ENCODE peak calls at places on chromosomes 12 and 14, in nine cellular contexts. One of them, this sample, is unnamed.

GRCh38 chr14:67819563-67820411 is at the start of gene RAD51B:
- DNase-seq in stomach: peak
- DNase-seq in K562: peak
- DNase-seq in CD8-positive, alpha-beta T cell: peak
- DNase-seq in cardiac muscle cell: peak
- DNase-seq in thyroid gland: peak
- DNase-seq in PC-9: peak
- DNase-seq in GM23338: peak
- DNase-seq in dorsolateral prefrontal cortex: peak
- DNase-seq in this sample: peak

GRCh38 chr14:89236846-89237245 is 180.2 kb downstream of the FOXN3 start:
- DNase-seq in stomach: no peak
- DNase-seq in K562: no peak
- DNase-seq in CD8-positive, alpha-beta T cell: no peak
- DNase-seq in cardiac muscle cell: no peak
- DNase-seq in thyroid gland: no peak
- DNase-seq in PC-9: no peak
- DNase-seq in GM23338: no peak
- DNase-seq in dorsolateral prefrontal cortex: no peak
- DNase-seq in this sample: no peak

GRCh38 chr12:108446766-108447165 is 68.3 kb upstream of the FICD start:
- DNase-seq in stomach: no peak
- DNase-seq in K562: no peak
- DNase-seq in CD8-positive, alpha-beta T cell: no peak
- DNase-seq in cardiac muscle cell: peak
- DNase-seq in thyroid gland: no peak
- DNase-seq in PC-9: no peak
- DNase-seq in GM23338: no peak
- DNase-seq in dorsolateral prefrontal cortex: peak
- DNase-seq in this sample: peak

GRCh38 chr14:32233292-32233691 is 30.2 kb upstream of the RNU6-8 start:
- DNase-seq in stomach: no peak
- DNase-seq in K562: no peak
- DNase-seq in CD8-positive, alpha-beta T cell: no peak
- DNase-seq in cardiac muscle cell: peak
- DNase-seq in thyroid gland: no peak
- DNase-seq in PC-9: no peak
- DNase-seq in GM23338: no peak
- DNase-seq in dorsolateral prefrontal cortex: no peak
- DNase-seq in this sample: no peak

GRCh38 chr12:19440019-19440858 is 947 bp downstream of the AEBP2 start:
- DNase-seq in stomach: peak
- DNase-seq in K562: peak
- DNase-seq in CD8-positive, alpha-beta T cell: peak
- DNase-seq in cardiac muscle cell: peak
- DNase-seq in thyroid gland: peak
- DNase-seq in PC-9: peak
- DNase-seq in GM23338: peak
- DNase-seq in dorsolateral prefrontal cortex: peak
- DNase-seq in this sample: peak

GRCh38 chr12:53532524-53533445 is 25.5 kb upstream of the NPFF start:
- DNase-seq in stomach: no peak
- DNase-seq in K562: no peak
- DNase-seq in CD8-positive, alpha-beta T cell: no peak
- DNase-seq in cardiac muscle cell: no peak
- DNase-seq in thyroid gland: no peak
- DNase-seq in PC-9: no peak
- DNase-seq in GM23338: no peak
- DNase-seq in dorsolateral prefrontal cortex: no peak
- DNase-seq in this sample: no peak

GRCh38 chr14:85578925-85579324 is 49.0 kb downstream of the FLRT2 start:
- DNase-seq in stomach: no peak
- DNase-seq in K562: no peak
- DNase-seq in CD8-positive, alpha-beta T cell: no peak
- DNase-seq in cardiac muscle cell: no peak
- DNase-seq in thyroid gland: no peak
- DNase-seq in PC-9: no peak
- DNase-seq in GM23338: no peak
- DNase-seq in dorsolateral prefrontal cortex: no peak
- DNase-seq in this sample: no peak

GRCh38 chr14:61812347-61813100 is 50.3 kb downstream of the SNAPC1 start:
- DNase-seq in stomach: no peak
- DNase-seq in K562: no peak
- DNase-seq in CD8-positive, alpha-beta T cell: no peak
- DNase-seq in cardiac muscle cell: peak
- DNase-seq in thyroid gland: peak
- DNase-seq in PC-9: no peak
- DNase-seq in GM23338: peak
- DNase-seq in dorsolateral prefrontal cortex: no peak
- DNase-seq in this sample: no peak

GRCh38 chr14:59678352-59678751 is 101.7 kb upstream of the CCDC175 start:
- DNase-seq in stomach: no peak
- DNase-seq in K562: no peak
- DNase-seq in CD8-positive, alpha-beta T cell: no peak
- DNase-seq in cardiac muscle cell: no peak
- DNase-seq in thyroid gland: no peak
- DNase-seq in PC-9: no peak
- DNase-seq in GM23338: no peak
- DNase-seq in dorsolateral prefrontal cortex: no peak
- DNase-seq in this sample: no peak

GRCh38 chr14:22980672-22981089 is 1.7 kb downstream of the AJUBA start:
- DNase-seq in stomach: peak
- DNase-seq in K562: no peak
- DNase-seq in CD8-positive, alpha-beta T cell: no peak
- DNase-seq in cardiac muscle cell: peak
- DNase-seq in thyroid gland: peak
- DNase-seq in PC-9: peak
- DNase-seq in GM23338: peak
- DNase-seq in dorsolateral prefrontal cortex: no peak
- DNase-seq in this sample: peak

GRCh38 chr12:59403259-59403932 is 192.4 kb upstream of the SLC16A7 start:
- DNase-seq in stomach: peak
- DNase-seq in K562: peak
- DNase-seq in CD8-positive, alpha-beta T cell: no peak
- DNase-seq in cardiac muscle cell: peak
- DNase-seq in thyroid gland: peak
- DNase-seq in PC-9: peak
- DNase-seq in GM23338: peak
- DNase-seq in dorsolateral prefrontal cortex: peak
- DNase-seq in this sample: peak

GRCh38 chr12:115354007-115354452 is 670.1 kb upstream of the TBX3 start:
- DNase-seq in stomach: peak
- DNase-seq in K562: no peak
- DNase-seq in CD8-positive, alpha-beta T cell: no peak
- DNase-seq in cardiac muscle cell: peak
- DNase-seq in thyroid gland: peak
- DNase-seq in PC-9: no peak
- DNase-seq in GM23338: no peak
- DNase-seq in dorsolateral prefrontal cortex: peak
- DNase-seq in this sample: peak

GRCh38 chr12:31845613-31846321 is 113.4 kb upstream of the RESF1 start:
- DNase-seq in stomach: no peak
- DNase-seq in K562: no peak
- DNase-seq in CD8-positive, alpha-beta T cell: no peak
- DNase-seq in cardiac muscle cell: peak
- DNase-seq in thyroid gland: no peak
- DNase-seq in PC-9: no peak
- DNase-seq in GM23338: no peak
- DNase-seq in dorsolateral prefrontal cortex: no peak
- DNase-seq in this sample: no peak

GRCh38 chr14:75535164-75535898 is 13.1 kb downstream of the BATF start:
- DNase-seq in stomach: no peak
- DNase-seq in K562: no peak
- DNase-seq in CD8-positive, alpha-beta T cell: no peak
- DNase-seq in cardiac muscle cell: no peak
- DNase-seq in thyroid gland: no peak
- DNase-seq in PC-9: no peak
- DNase-seq in GM23338: no peak
- DNase-seq in dorsolateral prefrontal cortex: no peak
- DNase-seq in this sample: no peak
- H3K27ac ChIP-seq in stomach: peak
- H3K27ac ChIP-seq in K562: no peak
- H3K27ac ChIP-seq in CD8-positive, alpha-beta T cell: no peak
- H3K27ac ChIP-seq in cardiac muscle cell: no peak
- H3K27ac ChIP-seq in thyroid gland: peak
- H3K27ac ChIP-seq in PC-9: peak
- H3K27ac ChIP-seq in GM23338: no peak
- H3K27ac ChIP-seq in dorsolateral prefrontal cortex: no peak
- H3K27ac ChIP-seq in this sample: no peak

GRCh38 chr12:131050463-131051154 is 96.9 kb downstream of the ADGRD1 start:
- DNase-seq in stomach: no peak
- DNase-seq in K562: no peak
- DNase-seq in CD8-positive, alpha-beta T cell: no peak
- DNase-seq in cardiac muscle cell: no peak
- DNase-seq in thyroid gland: no peak
- DNase-seq in PC-9: no peak
- DNase-seq in GM23338: no peak
- DNase-seq in dorsolateral prefrontal cortex: no peak
- DNase-seq in this sample: no peak

GRCh38 chr12:131052891-131053290 is 99.2 kb downstream of the ADGRD1 start:
- DNase-seq in stomach: no peak
- DNase-seq in K562: no peak
- DNase-seq in CD8-positive, alpha-beta T cell: no peak
- DNase-seq in cardiac muscle cell: no peak
- DNase-seq in thyroid gland: no peak
- DNase-seq in PC-9: no peak
- DNase-seq in GM23338: no peak
- DNase-seq in dorsolateral prefrontal cortex: no peak
- DNase-seq in this sample: no peak

GRCh38 chr12:131051155-131051473 is 97.4 kb downstream of the ADGRD1 start:
- DNase-seq in stomach: no peak
- DNase-seq in K562: no peak
- DNase-seq in CD8-positive, alpha-beta T cell: no peak
- DNase-seq in cardiac muscle cell: no peak
- DNase-seq in thyroid gland: no peak
- DNase-seq in PC-9: no peak
- DNase-seq in GM23338: no peak
- DNase-seq in dorsolateral prefrontal cortex: no peak
- DNase-seq in this sample: no peak

GRCh38 chr12:131053567-131053966 is 99.9 kb downstream of the ADGRD1 start:
- DNase-seq in stomach: no peak
- DNase-seq in K562: no peak
- DNase-seq in CD8-positive, alpha-beta T cell: no peak
- DNase-seq in cardiac muscle cell: no peak
- DNase-seq in thyroid gland: no peak
- DNase-seq in PC-9: no peak
- DNase-seq in GM23338: no peak
- DNase-seq in dorsolateral prefrontal cortex: no peak
- DNase-seq in this sample: no peak

GRCh38 chr12:131052063-131052781 is 98.5 kb downstream of the ADGRD1 start:
- DNase-seq in stomach: no peak
- DNase-seq in K562: no peak
- DNase-seq in CD8-positive, alpha-beta T cell: no peak
- DNase-seq in cardiac muscle cell: no peak
- DNase-seq in thyroid gland: no peak
- DNase-seq in PC-9: no peak
- DNase-seq in GM23338: no peak
- DNase-seq in dorsolateral prefrontal cortex: peak
- DNase-seq in this sample: no peak
- H3K27ac ChIP-seq in stomach: no peak
- H3K27ac ChIP-seq in K562: no peak
- H3K27ac ChIP-seq in CD8-positive, alpha-beta T cell: no peak
- H3K27ac ChIP-seq in cardiac muscle cell: no peak
- H3K27ac ChIP-seq in thyroid gland: no peak
- H3K27ac ChIP-seq in PC-9: no peak
- H3K27ac ChIP-seq in GM23338: no peak
- H3K27ac ChIP-seq in dorsolateral prefrontal cortex: no peak
- H3K27ac ChIP-seq in this sample: no peak

GRCh38 chr12:88934163-88934747 is 354.0 kb upstream of the KITLG start:
- DNase-seq in stomach: no peak
- DNase-seq in K562: no peak
- DNase-seq in CD8-positive, alpha-beta T cell: no peak
- DNase-seq in cardiac muscle cell: no peak
- DNase-seq in thyroid gland: no peak
- DNase-seq in PC-9: no peak
- DNase-seq in GM23338: no peak
- DNase-seq in dorsolateral prefrontal cortex: no peak
- DNase-seq in this sample: peak

GRCh38 chr12:88931598-88931997 is 351.3 kb upstream of the KITLG start:
- DNase-seq in stomach: no peak
- DNase-seq in K562: no peak
- DNase-seq in CD8-positive, alpha-beta T cell: no peak
- DNase-seq in cardiac muscle cell: no peak
- DNase-seq in thyroid gland: no peak
- DNase-seq in PC-9: no peak
- DNase-seq in GM23338: no peak
- DNase-seq in dorsolateral prefrontal cortex: no peak
- DNase-seq in this sample: no peak

GRCh38 chr12:88935856-88936255 is 355.6 kb upstream of the KITLG start:
- DNase-seq in stomach: no peak
- DNase-seq in K562: no peak
- DNase-seq in CD8-positive, alpha-beta T cell: no peak
- DNase-seq in cardiac muscle cell: no peak
- DNase-seq in thyroid gland: no peak
- DNase-seq in PC-9: no peak
- DNase-seq in GM23338: no peak
- DNase-seq in dorsolateral prefrontal cortex: no peak
- DNase-seq in this sample: no peak

GRCh38 chr12:88932457-88932856 is 352.2 kb upstream of the KITLG start:
- DNase-seq in stomach: no peak
- DNase-seq in K562: no peak
- DNase-seq in CD8-positive, alpha-beta T cell: no peak
- DNase-seq in cardiac muscle cell: no peak
- DNase-seq in thyroid gland: no peak
- DNase-seq in PC-9: no peak
- DNase-seq in GM23338: no peak
- DNase-seq in dorsolateral prefrontal cortex: no peak
- DNase-seq in this sample: no peak
- H3K27ac ChIP-seq in stomach: no peak
- H3K27ac ChIP-seq in K562: no peak
- H3K27ac ChIP-seq in CD8-positive, alpha-beta T cell: no peak
- H3K27ac ChIP-seq in cardiac muscle cell: no peak
- H3K27ac ChIP-seq in thyroid gland: no peak
- H3K27ac ChIP-seq in PC-9: no peak
- H3K27ac ChIP-seq in GM23338: no peak
- H3K27ac ChIP-seq in dorsolateral prefrontal cortex: no peak
- H3K27ac ChIP-seq in this sample: no peak

DNA sequence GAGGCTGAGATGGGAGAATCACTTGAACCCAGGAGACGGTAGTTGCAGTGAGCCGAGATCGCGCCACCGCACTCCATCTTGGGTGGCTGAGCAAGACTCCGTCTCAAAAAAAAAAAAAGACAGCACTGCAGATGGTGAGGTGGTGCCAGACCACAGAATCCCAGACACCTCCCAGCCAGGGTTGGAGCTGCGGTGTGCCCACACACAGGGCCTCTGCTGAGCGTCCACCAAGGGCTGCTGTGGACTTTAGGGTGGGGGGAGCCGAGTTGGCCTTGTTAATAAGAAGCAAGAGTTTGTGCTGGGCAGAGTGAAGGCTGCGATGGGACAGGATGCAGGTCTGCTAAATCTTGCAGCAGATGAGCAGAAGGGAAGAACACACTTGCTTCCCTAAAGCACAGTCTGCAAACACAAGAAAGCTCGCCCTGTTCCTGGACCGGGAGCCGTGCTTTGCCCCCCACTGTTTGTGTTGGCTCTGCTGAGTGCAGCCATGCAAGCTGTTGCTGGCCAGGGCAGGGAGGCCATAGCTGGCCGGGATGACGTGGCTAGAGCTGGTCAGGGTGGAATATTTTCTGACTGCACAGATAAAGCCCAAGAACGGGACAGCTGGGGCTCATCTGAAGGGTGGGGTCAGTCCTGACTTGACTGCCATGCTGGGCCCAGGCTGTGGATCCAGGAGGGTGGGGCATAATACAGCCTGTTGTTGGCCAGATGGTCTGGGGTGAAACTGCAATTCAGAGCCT is 14.4 kb downstream of the KMT5A start:
- DNase-seq in stomach: peak
- DNase-seq in K562: no peak
- DNase-seq in CD8-positive, alpha-beta T cell: no peak
- DNase-seq in cardiac muscle cell: peak
- DNase-seq in thyroid gland: peak
- DNase-seq in PC-9: no peak
- DNase-seq in GM23338: no peak
- DNase-seq in dorsolateral prefrontal cortex: peak
- DNase-seq in this sample: no peak
- H3K27ac ChIP-seq in stomach: peak
- H3K27ac ChIP-seq in K562: no peak
- H3K27ac ChIP-seq in CD8-positive, alpha-beta T cell: no peak
- H3K27ac ChIP-seq in cardiac muscle cell: no peak
- H3K27ac ChIP-seq in thyroid gland: peak
- H3K27ac ChIP-seq in PC-9: no peak
- H3K27ac ChIP-seq in GM23338: no peak
- H3K27ac ChIP-seq in dorsolateral prefrontal cortex: peak
- H3K27ac ChIP-seq in this sample: peak

This sample was measured in RWPE1.